ENCODE peak calls at places on chromosome 4, in five cellular contexts. One of them, this sample, is unnamed.

GRCh38 chr4:124212835-124213640 is 499.5 kb downstream of the ANKRD50 start:
- DNase-seq in fibroblast of lung: peak; percentile 57
- DNase-seq in kidney: no peak
- DNase-seq in aorta: peak; percentile 36
- DNase-seq in lung: no peak
- DNase-seq in this sample: no peak

GRCh38 chr4:38470708-38471262 is 193.2 kb upstream of the KLF3 start:
- DNase-seq in lung: no peak
- DNase-seq in fibroblast of lung: no peak
- DNase-seq in aorta: no peak
- DNase-seq in kidney: no peak
- DNase-seq in this sample: no peak

GRCh38 chr4:116361782-116362181 is 723.6 kb downstream of the TRAM1L1 start:
- DNase-seq in aorta: no peak
- DNase-seq in kidney: no peak
- DNase-seq in lung: no peak
- DNase-seq in fibroblast of lung: no peak
- DNase-seq in this sample: no peak

GRCh38 chr4:7970031-7970946 is 30.6 kb upstream of the AFAP1 start:
- DNase-seq in kidney: peak; percentile 75
- DNase-seq in fibroblast of lung: no peak
- DNase-seq in aorta: peak; percentile 55
- DNase-seq in lung: no peak
- DNase-seq in this sample: peak; percentile 26

GRCh38 chr4:150664935-150665334 is 83.0 kb downstream of the MAB21L2 start:
- DNase-seq in fibroblast of lung: no peak
- DNase-seq in aorta: no peak
- DNase-seq in kidney: no peak
- DNase-seq in lung: no peak
- DNase-seq in this sample: no peak

GRCh38 chr4:105241456-105241855 is 94.8 kb downstream of the TET2 start:
- DNase-seq in lung: no peak
- DNase-seq in fibroblast of lung: no peak
- DNase-seq in aorta: peak; percentile 67
- DNase-seq in kidney: no peak
- DNase-seq in this sample: no peak

GRCh38 chr4:6957148-6957520 is 47.5 kb downstream of the TBC1D14 start:
- DNase-seq in fibroblast of lung: peak; percentile 82
- DNase-seq in kidney: no peak
- DNase-seq in aorta: no peak
- DNase-seq in lung: no peak
- DNase-seq in this sample: no peak

GRCh38 chr4:26298198-26298950 is 22.4 kb upstream of the RBPJ start:
- DNase-seq in lung: no peak
- DNase-seq in kidney: no peak
- DNase-seq in aorta: no peak
- DNase-seq in fibroblast of lung: peak; percentile 81
- DNase-seq in this sample: no peak

GRCh38 chr4:154491731-154492249 is at the start of gene DCHS2:
- DNase-seq in aorta: peak; percentile 46
- DNase-seq in lung: no peak
- DNase-seq in kidney: peak; percentile 80
- DNase-seq in fibroblast of lung: no peak
- DNase-seq in this sample: peak; percentile 49

GRCh38 chr4:6217716-6218381 is 17.5 kb upstream of the JAKMIP1 start:
- DNase-seq in fibroblast of lung: no peak
- DNase-seq in lung: no peak
- DNase-seq in kidney: no peak
- DNase-seq in aorta: no peak
- DNase-seq in this sample: no peak

GRCh38 chr4:142130636-142131035 is 494.3 kb downstream of the IL15 start:
- DNase-seq in lung: no peak
- DNase-seq in fibroblast of lung: no peak
- DNase-seq in aorta: no peak
- DNase-seq in kidney: no peak
- DNase-seq in this sample: no peak

GRCh38 chr4:157701695-157701994 is 471.2 kb downstream of the GASK1B start:
- DNase-seq in kidney: no peak
- DNase-seq in fibroblast of lung: no peak
- DNase-seq in aorta: no peak
- DNase-seq in lung: no peak
- DNase-seq in this sample: no peak

GRCh38 chr4:41095973-41096372 is 118.4 kb downstream of the APBB2 start:
- DNase-seq in kidney: no peak
- DNase-seq in fibroblast of lung: no peak
- DNase-seq in lung: no peak
- DNase-seq in aorta: no peak
- DNase-seq in this sample: no peak

GRCh38 chr4:23827971-23828680 is 61.7 kb downstream of the PPARGC1A start:
- DNase-seq in fibroblast of lung: peak; percentile 41
- DNase-seq in lung: no peak
- DNase-seq in aorta: no peak
- DNase-seq in kidney: no peak
- DNase-seq in this sample: no peak

GRCh38 chr4:10753326-10753725 is 68.8 kb upstream of the CLNK start:
- DNase-seq in kidney: no peak
- DNase-seq in lung: no peak
- DNase-seq in aorta: no peak
- DNase-seq in fibroblast of lung: no peak
- DNase-seq in this sample: no peak

GRCh38 chr4:38290360-38290759 is 330.2 kb downstream of the PTTG2 start:
- DNase-seq in lung: no peak
- DNase-seq in fibroblast of lung: peak; percentile 49
- DNase-seq in kidney: no peak
- DNase-seq in aorta: no peak
- DNase-seq in this sample: no peak

GRCh38 chr4:148044889-148045352 is 313.0 kb downstream of the ARHGAP10 start:
- DNase-seq in fibroblast of lung: no peak
- DNase-seq in lung: no peak
- DNase-seq in aorta: no peak
- DNase-seq in kidney: no peak
- DNase-seq in this sample: no peak
- H3K4me3 ChIP-seq in fibroblast of lung: no peak overlapping the region
- H3K4me3 ChIP-seq in lung: no peak overlapping the region
- H3K4me3 ChIP-seq in aorta: no peak overlapping the region
- H3K4me3 ChIP-seq in kidney: no peak overlapping the region
- H3K4me3 ChIP-seq in this sample: no peak overlapping the region

DNA sequence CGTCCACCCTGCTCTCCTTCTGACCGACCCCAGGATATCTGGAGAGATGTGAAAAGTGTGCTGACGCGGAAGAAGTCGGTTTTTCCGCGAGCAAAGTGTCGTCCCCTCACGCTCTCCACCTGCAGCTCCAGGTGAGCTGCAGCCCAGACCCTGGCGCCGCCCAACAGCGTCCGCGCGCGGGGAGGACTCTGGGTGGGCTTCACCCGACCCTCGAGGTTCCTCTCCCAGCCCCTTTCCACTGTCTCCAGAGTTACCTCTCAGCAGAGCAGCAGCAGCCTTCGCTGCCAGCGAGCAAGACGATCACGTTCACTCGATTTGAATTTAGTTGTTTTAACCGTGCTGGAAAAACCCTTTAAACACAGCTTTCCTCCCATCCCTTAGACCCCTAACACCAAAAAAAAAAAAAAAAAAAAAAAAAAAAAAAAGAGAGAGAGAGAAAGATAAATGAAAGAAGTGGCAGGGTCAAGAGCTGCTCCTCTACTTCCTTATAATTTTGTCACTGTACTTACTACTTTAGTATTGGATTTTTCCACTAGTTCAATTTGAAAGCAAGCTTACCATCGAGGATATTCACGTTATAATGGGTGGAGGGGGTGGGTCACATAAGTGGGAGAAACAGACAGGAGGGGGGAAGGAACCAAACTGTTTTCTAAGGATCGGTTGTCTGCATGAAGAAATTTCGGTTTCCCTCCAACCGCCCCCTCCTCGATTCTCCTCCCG is 776 bp upstream of the NR3C2 start:
- DNase-seq in fibroblast of lung: peak; percentile 21
- DNase-seq in aorta: no peak
- DNase-seq in kidney: peak; percentile 89
- DNase-seq in lung: no peak
- DNase-seq in this sample: no peak
- H3K4me3 ChIP-seq in fibroblast of lung: peak overlapping the region; percentile 84
- H3K4me3 ChIP-seq in aorta: peak overlapping the region; percentile 71
- H3K4me3 ChIP-seq in kidney: peak overlapping the region; percentile 97
- H3K4me3 ChIP-seq in lung: peak overlapping the region; percentile 90
- H3K4me3 ChIP-seq in this sample: peak overlapping the region; percentile 76

GRCh38 chr4:12724520-12724919 is 759.6 kb downstream of the RAB28 start:
- DNase-seq in lung: no peak
- DNase-seq in aorta: no peak
- DNase-seq in kidney: no peak
- DNase-seq in fibroblast of lung: no peak
- DNase-seq in this sample: peak; percentile 28
- H3K4me3 ChIP-seq in lung: no peak overlapping the region
- H3K4me3 ChIP-seq in aorta: no peak overlapping the region
- H3K4me3 ChIP-seq in kidney: no peak overlapping the region
- H3K4me3 ChIP-seq in fibroblast of lung: no peak overlapping the region
- H3K4me3 ChIP-seq in this sample: no peak overlapping the region

GRCh38 chr4:83582289-83582756 is 46.4 kb downstream of the GPAT3 start:
- DNase-seq in lung: peak; percentile 70
- DNase-seq in kidney: no peak
- DNase-seq in aorta: no peak
- DNase-seq in fibroblast of lung: peak; percentile 68
- DNase-seq in this sample: no peak

GRCh38 chr4:83585982-83586508 is 50.1 kb downstream of the GPAT3 start:
- DNase-seq in fibroblast of lung: no peak
- DNase-seq in aorta: no peak
- DNase-seq in lung: no peak
- DNase-seq in kidney: no peak
- DNase-seq in this sample: no peak

DNA sequence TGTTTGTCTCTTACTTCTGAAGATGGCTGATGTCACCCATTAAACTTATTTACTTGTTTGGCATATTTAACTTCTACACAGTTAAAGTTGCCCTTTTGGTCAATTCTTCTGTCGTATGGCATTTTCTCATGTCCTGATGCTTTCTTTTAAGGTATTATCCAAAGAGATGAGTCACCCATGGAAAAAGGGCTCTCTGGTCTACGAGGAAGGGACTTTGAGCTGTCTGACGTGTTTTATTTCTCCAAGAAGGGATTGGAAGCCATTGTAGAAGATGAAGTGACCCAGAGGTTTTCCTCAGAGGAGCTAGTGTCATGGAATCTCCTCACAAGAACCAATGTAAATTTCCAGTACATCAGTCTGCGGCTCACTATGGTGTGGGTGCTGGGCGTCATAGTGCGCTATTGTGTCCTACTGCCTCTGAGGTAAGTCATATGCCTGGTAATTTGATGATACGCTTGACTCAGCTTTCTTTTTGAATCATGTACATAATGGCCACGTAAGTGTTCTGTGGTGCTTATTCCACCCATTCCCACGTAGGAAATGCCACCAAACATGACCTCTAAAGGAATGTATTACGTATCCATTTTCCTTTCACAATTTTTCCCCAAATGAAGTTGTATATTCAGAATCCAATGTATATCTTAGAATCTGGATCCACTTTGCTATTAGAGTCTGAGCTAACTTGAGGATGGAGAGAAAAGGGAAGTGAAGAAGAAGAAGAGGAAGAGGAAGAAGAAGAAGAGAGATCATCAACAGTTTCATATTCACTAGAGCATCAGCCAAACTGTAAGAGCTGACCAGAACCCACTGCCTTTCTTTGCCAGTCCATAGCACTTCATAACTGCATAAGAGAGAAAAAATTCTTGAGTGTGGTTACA is 45.7 kb downstream of the GPAT3 start:
- DNase-seq in fibroblast of lung: no peak
- DNase-seq in aorta: no peak
- DNase-seq in kidney: no peak
- DNase-seq in lung: no peak
- DNase-seq in this sample: no peak
- H3K4me3 ChIP-seq in fibroblast of lung: no peak overlapping the region
- H3K4me3 ChIP-seq in aorta: no peak overlapping the region
- H3K4me3 ChIP-seq in kidney: no peak overlapping the region
- H3K4me3 ChIP-seq in lung: no peak overlapping the region
- H3K4me3 ChIP-seq in this sample: no peak overlapping the region

DNA sequence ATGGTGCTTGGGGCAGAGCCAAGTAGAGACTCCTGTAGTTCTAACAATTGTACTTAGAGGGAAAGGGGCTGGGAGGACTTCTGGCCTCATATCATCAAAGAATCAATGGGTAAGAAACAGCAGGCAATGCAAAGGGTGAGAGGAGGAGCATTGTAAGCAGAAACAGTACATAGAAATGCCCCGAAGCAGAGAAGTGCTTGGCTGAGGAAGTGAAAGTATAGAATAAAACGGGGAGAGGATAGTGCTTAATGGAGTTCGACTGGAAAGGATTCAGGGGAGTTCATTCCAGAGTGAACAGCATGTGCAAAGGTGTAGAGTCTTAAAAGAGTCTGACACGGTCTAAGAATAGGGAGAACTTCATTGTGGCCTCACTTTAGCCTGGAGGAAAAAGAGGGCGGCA is 103.0 kb downstream of the SYNPO2 start:
- DNase-seq in fibroblast of lung: no peak
- DNase-seq in kidney: no peak
- DNase-seq in aorta: no peak
- DNase-seq in lung: no peak
- DNase-seq in this sample: no peak
- H3K4me3 ChIP-seq in fibroblast of lung: no peak overlapping the region
- H3K4me3 ChIP-seq in kidney: no peak overlapping the region
- H3K4me3 ChIP-seq in aorta: no peak overlapping the region
- H3K4me3 ChIP-seq in lung: no peak overlapping the region
- H3K4me3 ChIP-seq in this sample: no peak overlapping the region

GRCh38 chr4:79403356-79403755 is 4.7 kb downstream of the GK2 start:
- DNase-seq in fibroblast of lung: no peak
- DNase-seq in kidney: no peak
- DNase-seq in aorta: no peak
- DNase-seq in lung: no peak
- DNase-seq in this sample: no peak
- H3K4me3 ChIP-seq in fibroblast of lung: no peak overlapping the region
- H3K4me3 ChIP-seq in kidney: no peak overlapping the region
- H3K4me3 ChIP-seq in aorta: no peak overlapping the region
- H3K4me3 ChIP-seq in lung: no peak overlapping the region
- H3K4me3 ChIP-seq in this sample: no peak overlapping the region

DNA sequence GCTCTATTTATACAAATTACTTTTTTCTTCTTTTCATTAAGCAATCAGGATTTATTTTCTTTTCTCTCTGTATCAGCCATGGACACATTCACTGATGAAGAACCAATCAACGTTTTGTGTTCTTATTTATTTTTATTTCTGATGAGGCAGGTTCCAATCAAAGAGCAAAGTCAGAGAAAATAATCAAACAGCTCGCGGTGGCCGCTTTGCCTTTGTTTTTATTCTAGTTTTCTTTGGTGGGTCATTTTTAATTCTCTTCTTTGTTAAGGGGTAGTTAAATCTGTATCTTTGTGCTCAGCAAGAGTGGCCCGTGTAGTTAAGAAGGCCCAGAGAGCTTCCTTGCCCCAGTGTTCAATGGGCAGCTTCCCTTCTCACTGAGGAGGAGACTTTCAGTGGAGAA is 71.4 kb downstream of the FBXO8 start:
- DNase-seq in lung: no peak
- DNase-seq in kidney: no peak
- DNase-seq in fibroblast of lung: no peak
- DNase-seq in aorta: no peak
- DNase-seq in this sample: no peak
- H3K4me3 ChIP-seq in lung: no peak overlapping the region
- H3K4me3 ChIP-seq in kidney: no peak overlapping the region
- H3K4me3 ChIP-seq in fibroblast of lung: no peak overlapping the region
- H3K4me3 ChIP-seq in aorta: no peak overlapping the region
- H3K4me3 ChIP-seq in this sample: no peak overlapping the region

DNA sequence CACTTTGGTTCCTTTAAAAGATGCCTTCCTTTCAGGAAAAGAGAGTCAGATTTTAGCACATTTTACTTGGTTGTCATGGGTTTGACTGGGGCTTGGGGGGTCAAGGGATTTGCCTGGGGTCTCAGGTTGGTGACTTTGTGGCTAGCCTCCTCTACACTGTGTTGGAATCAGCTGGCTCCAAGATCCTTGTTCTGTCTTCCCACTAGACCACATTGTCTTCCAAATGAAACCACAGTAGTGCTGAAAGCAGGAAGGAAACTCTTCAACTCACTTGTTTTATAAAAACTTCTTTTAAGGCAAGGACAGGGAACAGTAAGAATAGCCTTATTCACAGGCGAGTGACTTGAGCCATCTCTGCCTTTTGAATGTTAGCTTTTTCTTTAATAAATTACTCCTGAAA is 37.0 kb upstream of the OTUD4 start:
- DNase-seq in kidney: no peak
- DNase-seq in fibroblast of lung: no peak
- DNase-seq in lung: no peak
- DNase-seq in aorta: no peak
- DNase-seq in this sample: no peak
- H3K4me3 ChIP-seq in kidney: no peak overlapping the region
- H3K4me3 ChIP-seq in fibroblast of lung: no peak overlapping the region
- H3K4me3 ChIP-seq in lung: no peak overlapping the region
- H3K4me3 ChIP-seq in aorta: no peak overlapping the region
- H3K4me3 ChIP-seq in this sample: no peak overlapping the region